ENCODE peak calls at places on chromosome 11, in eight cellular contexts. S is caudate nucleus; Y is Jurkat, Clone E6-1; R is mucosa of gallbladder; A is AG10803; E is astrocyte; G is NCI-H146; L is LNCaP clone FGC. O is an unnamed sample.

GRCh38 chr11:8290122-8290810 is 26.6 kb upstream of the LMO1 start:
- DNase-seq in A (no peak), L (no peak), Y (no peak), R (no peak), G (peak), S (no peak), E (no peak), O (no peak)

GRCh38 chr11:61120865-61121831 is 18.9 kb downstream of the CD5 start:
- DNase-seq in S (no peak), E (peak), Y (peak), R (peak), L (peak), A (peak), G (no peak), O (peak)

GRCh38 chr11:27525824-27526516 is 19.4 kb upstream of the LIN7C start:
- DNase-seq in R (no peak), E (no peak), Y (no peak), L (no peak), S (no peak), A (no peak), G (no peak), O (no peak)

GRCh38 chr11:134412508-134413333 is 679 bp upstream of the B3GAT1 start:
- DNase-seq in G (peak), R (no peak), A (no peak), E (no peak), S (peak), Y (no peak), L (no peak), O (no peak)

GRCh38 chr11:47234669-47235075 is 13.9 kb downstream of the ACP2 start:
- DNase-seq in G (no peak), R (peak), Y (peak), S (no peak), E (peak), A (no peak), L (peak), O (no peak)

GRCh38 chr11:66221726-66222236 is 46.7 kb upstream of the RAB1B start:
- DNase-seq in L (no peak), R (no peak), S (no peak), E (no peak), A (no peak), Y (no peak), G (no peak), O (no peak)

GRCh38 chr11:122264121-122264520 is 148.1 kb upstream of the BLID start:
- DNase-seq in R (no peak), Y (no peak), L (no peak), S (no peak), A (no peak), G (no peak), E (no peak), O (no peak)

GRCh38 chr11:1760351-1761109 is 3.2 kb downstream of the CTSD start:
- DNase-seq in L (no peak), R (peak), E (peak), G (no peak), A (peak), S (no peak), Y (no peak), O (peak)

GRCh38 chr11:2530131-2530854 is 85.5 kb downstream of the KCNQ1 start:
- DNase-seq in S (no peak), R (no peak), Y (no peak), A (no peak), G (no peak), L (no peak), E (no peak), O (no peak)

O was measured in fibroblast of lung.